ENCODE peak calls at places on chromosomes 16 and 17, in five cellular contexts. N is transverse colon, T is spleen, U is suprapubic skin, Q is sigmoid colon. B is an unnamed sample.

GRCh38 chr16:19841184-19841583 is 43.5 kb downstream of the GPRC5B start:
- DNase-seq in N (no peak), T (no peak), U (peak), Q (no peak), B (no peak)

GRCh38 chr17:68398731-68399637 is 58.3 kb downstream of the WIPI1 start:
- DNase-seq in N (peak), T (peak), U (no peak), Q (peak), B (peak)

GRCh38 chr17:18187816-18188761 is 4.5 kb downstream of the ALKBH5 start:
- DNase-seq in N (no peak), T (no peak), U (no peak), Q (peak), B (no peak)

GRCh38 chr16:1691956-1692355 is 13.9 kb downstream of the JPT2 start:
- DNase-seq in N (no peak), T (no peak), U (no peak), Q (no peak), B (no peak)

GRCh38 chr17:49851387-49852291 is 3.8 kb upstream of the TAC4 start:
- DNase-seq in N (peak), T (peak), U (peak), Q (peak), B (peak)

GRCh38 chr16:81140930-81141780 is 45.0 kb upstream of the GCSH start:
- DNase-seq in N (no peak), T (no peak), U (no peak), Q (no peak), B (no peak)

GRCh38 chr16:31464781-31465260 is 5.5 kb downstream of the ARMC5 start:
- DNase-seq in N (no peak), T (peak), U (no peak), Q (peak), B (no peak)

GRCh38 chr16:2529061-2529931 is 1.9 kb downstream of the CEMP1 start:
- DNase-seq in N (no peak), T (peak), U (no peak), Q (no peak), B (no peak)

GRCh38 chr17:16475196-16475704 is 16.7 kb downstream of the LRRC75A start:
- DNase-seq in N (no peak), T (no peak), U (no peak), Q (no peak), B (no peak)

DNA sequence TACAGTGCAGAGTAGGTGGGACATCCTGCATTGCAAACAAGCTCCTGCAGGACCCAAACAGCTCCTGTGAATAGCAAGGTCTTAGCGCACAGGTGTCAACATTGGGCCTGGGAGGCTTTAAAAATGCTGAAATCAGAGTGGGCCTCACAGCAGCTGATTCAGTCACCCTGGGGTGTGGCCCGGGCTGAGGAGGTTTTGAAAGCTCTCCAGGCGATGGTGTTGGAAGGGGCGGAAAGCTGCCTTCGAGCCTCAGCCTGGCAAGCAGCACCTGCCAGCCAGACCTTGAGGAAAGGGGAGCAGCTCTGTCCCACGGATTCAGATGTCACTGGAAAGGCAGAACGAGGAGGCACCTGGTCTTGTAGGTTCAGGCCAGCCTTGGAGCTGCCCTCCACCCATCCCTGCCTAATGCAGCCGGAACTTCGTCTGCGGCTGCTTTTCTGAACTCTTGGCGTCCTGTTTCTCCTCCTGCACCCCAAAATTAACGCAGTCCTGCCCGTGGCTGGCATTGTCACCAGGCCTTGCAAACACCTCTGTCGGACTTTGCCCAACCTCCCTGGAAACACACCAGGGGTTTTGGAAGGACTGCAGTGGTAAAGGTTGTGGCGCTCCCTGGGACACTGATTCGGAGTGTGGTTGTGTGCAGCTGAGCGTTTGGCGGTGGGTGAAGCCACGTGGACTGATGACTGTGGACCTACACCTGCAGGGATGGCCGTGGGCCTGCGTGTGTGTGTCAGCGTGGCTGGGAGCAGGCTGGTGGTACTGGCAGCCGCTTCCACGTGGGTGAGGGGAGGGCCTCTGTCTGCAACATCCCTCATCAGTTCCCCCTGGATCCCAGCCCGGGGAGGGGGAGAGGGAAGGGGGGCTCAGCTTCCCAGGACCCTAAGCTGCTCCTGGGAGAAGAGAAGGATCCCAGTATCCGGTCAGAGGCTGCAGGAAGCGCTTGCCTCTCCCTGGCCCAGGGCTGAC is 3.4 kb downstream of the NECAB2 start:
- DNase-seq in N (no peak), T (no peak), U (no peak), Q (no peak), B (no peak)
- H3K27ac ChIP-seq in N (no peak), T (no peak), U (no peak), Q (no peak), B (no peak)

DNA sequence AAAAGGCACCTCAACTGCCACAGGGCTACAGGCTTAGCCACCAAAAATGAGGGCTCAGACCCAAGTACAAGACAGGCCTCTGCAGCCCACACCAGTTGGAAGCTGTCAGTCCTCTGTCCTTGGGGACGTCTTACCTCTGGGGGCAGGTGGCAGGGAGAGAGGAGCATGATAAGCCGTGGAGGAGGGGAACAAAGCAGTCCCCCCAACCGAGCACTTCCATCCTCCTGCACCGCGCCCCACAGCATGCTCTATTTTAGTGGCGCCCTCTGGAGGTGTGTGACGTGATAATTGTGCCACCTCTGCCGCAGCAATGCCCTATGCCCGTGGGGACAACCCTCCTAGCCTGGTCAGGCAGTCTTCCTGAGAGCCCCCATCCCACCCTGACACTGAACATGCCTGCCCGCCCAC is 13.6 kb downstream of the G6PC3 start:
- DNase-seq in N (no peak), T (no peak), U (no peak), Q (no peak), B (no peak)
- TF ChIP-seq CTCF in N (no peak), T (no peak), U (no peak), Q (no peak), B (no peak)

DNA sequence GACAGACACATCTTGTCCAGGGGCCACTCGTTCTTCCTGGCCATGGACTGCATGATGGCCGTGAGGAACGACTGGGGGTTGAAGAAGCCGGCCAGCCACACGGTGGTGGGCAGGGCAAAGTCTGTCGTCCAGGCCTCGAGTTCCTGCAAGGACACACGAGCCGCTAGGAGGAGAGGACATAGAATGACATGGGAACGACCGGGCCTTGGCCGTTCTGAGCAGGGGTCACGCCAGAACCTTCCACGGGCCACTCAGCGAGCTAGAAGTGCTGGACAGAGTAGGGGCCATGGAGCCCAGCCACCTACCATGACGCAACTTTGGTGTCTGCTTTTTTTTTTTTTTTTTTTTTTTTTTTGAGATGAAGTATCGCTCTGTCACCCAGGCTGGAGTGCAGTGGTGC is 47.0 kb downstream of the PGS1 start:
- DNase-seq in N (no peak), T (no peak), U (no peak), Q (no peak), B (no peak)
- TF ChIP-seq POLR2AphosphoS5 in N (no peak), T (peak), U (no peak), Q (no peak), B (no peak)

GRCh38 chr17:1366234-1366633 is 33.8 kb downstream of the YWHAE start:
- DNase-seq in N (no peak), T (no peak), U (no peak), Q (no peak), B (no peak)

GRCh38 chr17:1362964-1363363 is 37.1 kb downstream of the YWHAE start:
- DNase-seq in N (peak), T (no peak), U (no peak), Q (no peak), B (no peak)

GRCh38 chr17:1360975-1361374 is 39.0 kb downstream of the YWHAE start:
- DNase-seq in N (no peak), T (no peak), U (no peak), Q (no peak), B (no peak)

GRCh38 chr17:1365445-1366039 is 34.5 kb downstream of the YWHAE start:
- DNase-seq in N (peak), T (no peak), U (no peak), Q (peak), B (peak)

DNA sequence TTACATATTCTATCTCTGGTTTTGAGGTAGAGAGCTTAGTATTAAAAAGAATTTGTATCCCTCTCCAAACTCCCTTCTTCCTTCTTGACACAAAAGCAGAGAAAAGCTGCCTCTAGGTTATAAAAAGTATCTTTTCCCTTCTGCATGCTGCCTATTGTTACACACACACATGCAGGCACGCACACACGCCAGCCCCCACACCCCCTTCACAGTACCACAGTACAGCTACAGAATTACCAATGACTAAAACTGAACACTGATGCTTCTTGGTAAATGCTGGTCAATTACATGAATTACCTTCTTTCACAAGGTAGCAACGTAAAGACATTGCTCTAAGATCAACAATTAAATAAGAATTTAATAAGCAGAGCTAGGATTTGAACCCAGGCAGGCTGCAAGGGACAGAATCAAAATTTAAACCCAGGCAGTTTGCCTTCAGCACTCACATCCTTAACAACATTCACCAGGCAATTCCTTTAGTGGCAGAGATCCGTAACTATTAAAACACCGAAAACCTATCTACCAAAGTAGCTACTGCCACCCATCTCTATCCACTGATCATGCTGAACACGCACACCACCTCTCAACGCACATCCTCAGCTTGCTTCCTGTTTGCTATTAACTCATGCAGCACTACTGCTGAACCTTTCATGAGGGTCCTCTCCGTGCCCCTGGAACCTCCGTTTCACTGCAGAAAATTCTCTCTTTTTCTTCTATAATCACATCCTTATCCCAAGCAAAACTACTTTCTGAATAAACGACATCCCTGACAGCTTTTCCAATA is 37.8 kb downstream of the YWHAE start:
- DNase-seq in N (no peak), T (no peak), U (no peak), Q (no peak), B (no peak)
- H3K27ac ChIP-seq in N (peak), T (peak), U (no peak), Q (peak), B (peak)

B was measured in stomach.